ENCODE peak calls at places on chromosomes 12 and 14, in four cellular contexts. One of them, this sample, is unnamed.

GRCh38 chr14:93729993-93730392 is 58.3 kb downstream of the PRIMA1 start:
- DNase-seq in suprapubic skin: no peak
- DNase-seq in Panc1: no peak
- DNase-seq in heart left ventricle: no peak
- DNase-seq in this sample: no peak

GRCh38 chr12:102195826-102196225 is 1.8 kb downstream of the PMCH start:
- DNase-seq in heart left ventricle: no peak
- DNase-seq in suprapubic skin: no peak
- DNase-seq in Panc1: no peak
- DNase-seq in this sample: no peak

GRCh38 chr12:27965411-27965810 is 7.1 kb downstream of the PTHLH start:
- DNase-seq in Panc1: no peak
- DNase-seq in suprapubic skin: no peak
- DNase-seq in heart left ventricle: no peak
- DNase-seq in this sample: no peak

GRCh38 chr12:21828779-21829178 is 54.3 kb upstream of the KCNJ8 start:
- DNase-seq in heart left ventricle: no peak
- DNase-seq in Panc1: no peak
- DNase-seq in suprapubic skin: peak
- DNase-seq in this sample: no peak

GRCh38 chr14:21072102-21072501 is 2.0 kb downstream of the ARHGEF40 start:
- DNase-seq in Panc1: no peak
- DNase-seq in suprapubic skin: no peak
- DNase-seq in heart left ventricle: no peak
- DNase-seq in this sample: no peak

GRCh38 chr12:132316497-132317232 is 12.7 kb downstream of the GALNT9 start:
- DNase-seq in suprapubic skin: no peak
- DNase-seq in Panc1: no peak
- DNase-seq in heart left ventricle: no peak
- DNase-seq in this sample: no peak

GRCh38 chr12:51512438-51512837 is 78.6 kb upstream of the SCN8A start:
- DNase-seq in suprapubic skin: no peak
- DNase-seq in Panc1: no peak
- DNase-seq in heart left ventricle: no peak
- DNase-seq in this sample: no peak

GRCh38 chr12:118984206-118984943 is 3.0 kb downstream of the SRRM4 start:
- DNase-seq in suprapubic skin: no peak
- DNase-seq in Panc1: no peak
- DNase-seq in heart left ventricle: no peak
- DNase-seq in this sample: no peak

GRCh38 chr14:29603721-29604120 is 323.9 kb downstream of the PRKD1 start:
- DNase-seq in heart left ventricle: no peak
- DNase-seq in suprapubic skin: no peak
- DNase-seq in Panc1: no peak
- DNase-seq in this sample: no peak

GRCh38 chr14:22432348-22432976 is 156.6 kb downstream of the DAD1 start:
- DNase-seq in suprapubic skin: no peak
- DNase-seq in Panc1: peak
- DNase-seq in heart left ventricle: no peak
- DNase-seq in this sample: no peak

GRCh38 chr12:6826125-6826733 is 2.0 kb upstream of the P3H3 start:
- DNase-seq in suprapubic skin: peak
- DNase-seq in Panc1: no peak
- DNase-seq in heart left ventricle: peak
- DNase-seq in this sample: no peak

GRCh38 chr14:32627545-32628298 is 298.6 kb downstream of the AKAP6 start:
- DNase-seq in suprapubic skin: no peak
- DNase-seq in heart left ventricle: no peak
- DNase-seq in Panc1: no peak
- DNase-seq in this sample: no peak

GRCh38 chr12:127401005-127401404 is 866.0 kb upstream of the TMEM132C start:
- DNase-seq in heart left ventricle: no peak
- DNase-seq in suprapubic skin: no peak
- DNase-seq in Panc1: no peak
- DNase-seq in this sample: no peak

GRCh38 chr14:81625343-81625742 is 91.7 kb upstream of the SEL1L start:
- DNase-seq in Panc1: peak
- DNase-seq in suprapubic skin: no peak
- DNase-seq in heart left ventricle: no peak
- DNase-seq in this sample: no peak

GRCh38 chr12:38586652-38587219 is 270.2 kb downstream of the ALG10B start:
- DNase-seq in heart left ventricle: no peak
- DNase-seq in suprapubic skin: no peak
- DNase-seq in Panc1: no peak
- DNase-seq in this sample: no peak

GRCh38 chr12:23729354-23729753 is 220.1 kb downstream of the SOX5 start:
- DNase-seq in heart left ventricle: no peak
- DNase-seq in suprapubic skin: no peak
- DNase-seq in Panc1: no peak
- DNase-seq in this sample: no peak

GRCh38 chr14:24053548-24054323 is 1.9 kb downstream of the CARMIL3 start:
- DNase-seq in Panc1: no peak
- DNase-seq in heart left ventricle: peak
- DNase-seq in suprapubic skin: peak
- DNase-seq in this sample: no peak

GRCh38 chr12:47813491-47814196 is 6.1 kb downstream of the HDAC7 start:
- DNase-seq in heart left ventricle: no peak
- DNase-seq in Panc1: no peak
- DNase-seq in suprapubic skin: no peak
- DNase-seq in this sample: no peak

GRCh38 chr12:2876431-2877046 is 435 bp downstream of the FOXM1 start:
- DNase-seq in Panc1: no peak
- DNase-seq in heart left ventricle: no peak
- DNase-seq in suprapubic skin: no peak
- DNase-seq in this sample: no peak
- TF ChIP-seq CTCF in Panc1: no peak
- TF ChIP-seq CTCF in heart left ventricle: no peak
- TF ChIP-seq CTCF in suprapubic skin: no peak
- TF ChIP-seq CTCF in this sample: no peak

DNA sequence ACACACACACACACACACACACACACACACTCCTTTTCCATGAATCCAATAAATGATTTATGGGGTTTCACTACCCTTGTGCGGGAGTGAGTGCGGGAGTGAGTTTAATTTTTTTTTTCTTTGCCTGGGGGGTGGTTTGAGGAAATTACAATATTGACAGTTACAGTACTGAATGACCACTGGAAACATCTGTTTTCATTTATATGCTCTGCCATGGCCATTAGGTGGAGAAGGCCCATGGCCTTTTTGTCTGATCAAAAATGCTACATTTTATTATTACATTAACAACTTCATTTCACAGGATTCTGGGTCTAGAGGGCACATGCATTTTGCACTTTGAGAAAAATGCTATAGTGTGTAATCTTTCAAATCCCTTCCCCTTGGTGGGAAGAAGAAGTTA is 5.9 kb downstream of the TBX3 start:
- DNase-seq in heart left ventricle: no peak
- DNase-seq in suprapubic skin: no peak
- DNase-seq in Panc1: no peak
- DNase-seq in this sample: no peak
- H3K4me3 ChIP-seq in heart left ventricle: no peak
- H3K4me3 ChIP-seq in suprapubic skin: no peak
- H3K4me3 ChIP-seq in Panc1: no peak
- H3K4me3 ChIP-seq in this sample: no peak

GRCh38 chr12:7970475-7971252 is 34.7 kb upstream of the SLC2A3 start:
- DNase-seq in heart left ventricle: peak
- DNase-seq in suprapubic skin: peak
- DNase-seq in Panc1: no peak
- DNase-seq in this sample: no peak
- TF ChIP-seq CTCF in heart left ventricle: no peak
- TF ChIP-seq CTCF in suprapubic skin: no peak
- TF ChIP-seq CTCF in Panc1: no peak
- TF ChIP-seq CTCF in this sample: no peak

GRCh38 chr12:4562034-4562657 is at the start of gene DYRK4:
- DNase-seq in heart left ventricle: peak
- DNase-seq in suprapubic skin: peak
- DNase-seq in Panc1: no peak
- DNase-seq in this sample: no peak
- H3K4me3 ChIP-seq in heart left ventricle: no peak
- H3K4me3 ChIP-seq in suprapubic skin: peak
- H3K4me3 ChIP-seq in Panc1: no peak
- H3K4me3 ChIP-seq in this sample: no peak

DNA sequence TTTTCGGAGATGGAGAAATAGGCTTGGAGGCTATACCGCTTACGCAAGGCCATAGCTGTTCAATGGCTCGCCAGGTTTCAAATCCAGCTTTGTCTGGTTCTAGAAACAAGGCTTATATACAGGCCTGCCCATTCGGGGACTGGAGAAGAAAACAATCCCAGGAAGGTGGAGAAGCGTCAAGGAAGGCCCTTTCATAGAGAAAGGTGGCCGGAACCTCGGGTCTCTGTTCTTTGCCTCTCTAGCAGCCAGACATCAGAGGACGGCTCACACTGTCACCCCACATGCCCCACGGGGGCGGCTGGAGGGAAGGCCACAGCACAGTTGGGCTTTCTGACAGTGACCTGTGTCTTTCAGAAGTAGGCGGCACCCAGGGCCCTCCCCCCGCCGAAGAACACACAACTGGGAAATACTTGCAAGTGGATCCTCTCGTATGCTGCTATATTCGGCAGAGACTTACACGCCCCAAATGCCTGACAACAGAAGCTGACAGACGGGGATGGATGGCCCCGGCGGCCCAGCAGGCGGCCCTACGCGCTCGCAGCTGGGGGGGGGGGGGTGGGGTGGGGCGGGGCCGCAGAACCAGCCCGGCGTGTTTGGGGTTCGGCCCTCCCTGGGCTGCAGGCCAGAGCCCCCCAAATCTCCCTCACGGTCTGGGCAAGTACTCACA is 4.5 kb upstream of the SETD1B start:
- DNase-seq in Panc1: no peak
- DNase-seq in suprapubic skin: peak
- DNase-seq in heart left ventricle: peak
- DNase-seq in this sample: no peak
- TF ChIP-seq CTCF in Panc1: no peak
- TF ChIP-seq CTCF in suprapubic skin: peak
- TF ChIP-seq CTCF in heart left ventricle: no peak
- TF ChIP-seq CTCF in this sample: peak